ENCODE peak calls at places on chromosome 5, in four cellular contexts. F is T-helper 1 cell; J is right atrium auricular region; X is CD4-positive, alpha-beta T cell. I is an unnamed sample.

GRCh38 chr5:148011407-148012124 is 52.2 kb upstream of the SPINK5 start:
- DNase-seq in F (no peak), X (no peak), J (no peak), I (no peak)

GRCh38 chr5:127229185-127229889 is 61.3 kb upstream of the MEGF10 start:
- DNase-seq in X (peak; percentile 46), F (peak; percentile 38), J (peak; percentile 69), I (peak; percentile 2)

GRCh38 chr5:147578228-147579024 is 68.6 kb upstream of the DPYSL3 start:
- DNase-seq in F (no peak), X (no peak), J (no peak), I (no peak)

GRCh38 chr5:173781826-173782670 is 106.1 kb upstream of the CPEB4 start:
- DNase-seq in F (peak; percentile 58), X (peak; percentile 58), J (peak; percentile 91), I (peak; percentile 59)

GRCh38 chr5:124393564-124394379 is 352.7 kb downstream of the ZNF608 start:
- DNase-seq in F (no peak), J (no peak), X (no peak), I (no peak)

GRCh38 chr5:82635561-82636288 is 357.6 kb upstream of the RPS23 start:
- DNase-seq in J (no peak), X (no peak), F (no peak), I (no peak)

GRCh38 chr5:142277796-142278195 is 47.0 kb downstream of the SPRY4 start:
- DNase-seq in F (no peak), J (no peak), X (no peak), I (no peak)

GRCh38 chr5:151700816-151701215 is 14.1 kb upstream of the SPARC start:
- DNase-seq in J (no peak), F (no peak), X (no peak), I (no peak)

GRCh38 chr5:65992630-65993029 is 66.3 kb downstream of the ERBIN start:
- DNase-seq in F (no peak), J (no peak), X (no peak), I (no peak)

I was measured in T-helper 22 cell.